ENCODE peak calls at places on chromosome X, in nine cellular contexts. One of them, this sample, is unnamed. For H3K4me1 and H3K36me3, the result is how much of the 10 kb centered on the place peaks cover.

GRCh38 chrX:107542500-107542899 is 85.8 kb upstream of the PRPS1 start:
- DNase-seq in thyroid gland: peak
- DNase-seq in naive thymus-derived CD4-positive, alpha-beta T cell: no peak
- DNase-seq in pancreas: no peak
- DNase-seq in tibial nerve: no peak
- DNase-seq in hepatocyte: peak
- DNase-seq in left lung: no peak
- DNase-seq in transverse colon: no peak
- DNase-seq in adrenal gland: no peak
- DNase-seq in this sample: no peak

GRCh38 chrX:49884290-49884862 is 5.1 kb downstream of the USP27X start:
- DNase-seq in tibial nerve: peak
- DNase-seq in thyroid gland: peak
- DNase-seq in naive thymus-derived CD4-positive, alpha-beta T cell: peak
- DNase-seq in pancreas: peak
- DNase-seq in hepatocyte: peak
- DNase-seq in left lung: peak
- DNase-seq in transverse colon: peak
- DNase-seq in adrenal gland: peak
- DNase-seq in this sample: peak

GRCh38 chrX:115563633-115564182 is 2.7 kb downstream of the PLS3 start:
- DNase-seq in pancreas: no peak
- DNase-seq in hepatocyte: no peak
- DNase-seq in tibial nerve: no peak
- DNase-seq in naive thymus-derived CD4-positive, alpha-beta T cell: no peak
- DNase-seq in thyroid gland: no peak
- DNase-seq in adrenal gland: no peak
- DNase-seq in transverse colon: no peak
- DNase-seq in left lung: no peak
- DNase-seq in this sample: no peak

GRCh38 chrX:20442597-20442996 is 175.9 kb upstream of the RPS6KA3 start:
- DNase-seq in left lung: peak
- DNase-seq in thyroid gland: peak
- DNase-seq in tibial nerve: peak
- DNase-seq in pancreas: peak
- DNase-seq in transverse colon: peak
- DNase-seq in adrenal gland: peak
- DNase-seq in naive thymus-derived CD4-positive, alpha-beta T cell: peak
- DNase-seq in hepatocyte: peak
- DNase-seq in this sample: no peak

GRCh38 chrX:72276478-72276953 is 532 bp downstream of the RPS4X start:
- DNase-seq in naive thymus-derived CD4-positive, alpha-beta T cell: no peak
- DNase-seq in hepatocyte: no peak
- DNase-seq in left lung: no peak
- DNase-seq in thyroid gland: no peak
- DNase-seq in tibial nerve: no peak
- DNase-seq in transverse colon: no peak
- DNase-seq in adrenal gland: no peak
- DNase-seq in pancreas: no peak
- DNase-seq in this sample: no peak

GRCh38 chrX:133746593-133746992 is 238.8 kb downstream of the GPC3 start:
- DNase-seq in adrenal gland: no peak
- DNase-seq in transverse colon: no peak
- DNase-seq in tibial nerve: no peak
- DNase-seq in pancreas: no peak
- DNase-seq in hepatocyte: no peak
- DNase-seq in left lung: no peak
- DNase-seq in naive thymus-derived CD4-positive, alpha-beta T cell: no peak
- DNase-seq in thyroid gland: no peak
- DNase-seq in this sample: no peak

GRCh38 chrX:153934473-153935325 is at the start of gene NAA10:
- DNase-seq in naive thymus-derived CD4-positive, alpha-beta T cell: peak
- DNase-seq in adrenal gland: peak
- DNase-seq in thyroid gland: peak
- DNase-seq in hepatocyte: peak
- DNase-seq in left lung: peak
- DNase-seq in transverse colon: peak
- DNase-seq in tibial nerve: no peak
- DNase-seq in pancreas: peak
- DNase-seq in this sample: peak

GRCh38 chrX:49166914-49167739 is 4.6 kb downstream of the MAGIX start:
- DNase-seq in left lung: peak
- DNase-seq in naive thymus-derived CD4-positive, alpha-beta T cell: peak
- DNase-seq in tibial nerve: peak
- DNase-seq in adrenal gland: peak
- DNase-seq in hepatocyte: peak
- DNase-seq in pancreas: peak
- DNase-seq in transverse colon: peak
- DNase-seq in thyroid gland: peak
- DNase-seq in this sample: peak

GRCh38 chrX:7330971-7331746 is 183.2 kb upstream of the PUDP start:
- DNase-seq in thyroid gland: peak
- DNase-seq in transverse colon: no peak
- DNase-seq in adrenal gland: peak
- DNase-seq in pancreas: no peak
- DNase-seq in left lung: no peak
- DNase-seq in hepatocyte: no peak
- DNase-seq in naive thymus-derived CD4-positive, alpha-beta T cell: no peak
- DNase-seq in tibial nerve: peak
- DNase-seq in this sample: no peak

GRCh38 chrX:80929251-80929650 is 119.6 kb upstream of the BRWD3 start:
- DNase-seq in left lung: no peak
- DNase-seq in pancreas: no peak
- DNase-seq in tibial nerve: no peak
- DNase-seq in adrenal gland: no peak
- DNase-seq in thyroid gland: no peak
- DNase-seq in hepatocyte: no peak
- DNase-seq in naive thymus-derived CD4-positive, alpha-beta T cell: no peak
- DNase-seq in transverse colon: no peak
- DNase-seq in this sample: no peak

GRCh38 chrX:13076176-13076956 is 31.9 kb upstream of the FAM9C start:
- DNase-seq in tibial nerve: no peak
- DNase-seq in transverse colon: no peak
- DNase-seq in pancreas: no peak
- DNase-seq in naive thymus-derived CD4-positive, alpha-beta T cell: no peak
- DNase-seq in adrenal gland: no peak
- DNase-seq in thyroid gland: no peak
- DNase-seq in left lung: no peak
- DNase-seq in hepatocyte: no peak
- DNase-seq in this sample: no peak
- H3K4me1 ChIP-seq in tibial nerve: under half
- H3K4me1 ChIP-seq in transverse colon: half or more
- H3K4me1 ChIP-seq in pancreas: under half
- H3K4me1 ChIP-seq in naive thymus-derived CD4-positive, alpha-beta T cell: half or more
- H3K4me1 ChIP-seq in adrenal gland: under half
- H3K4me1 ChIP-seq in thyroid gland: under half
- H3K4me1 ChIP-seq in left lung: half or more
- H3K4me1 ChIP-seq in hepatocyte: under half
- H3K4me1 ChIP-seq in this sample: under half

GRCh38 chrX:149495573-149496071 is 9.5 kb downstream of the IDS start:
- DNase-seq in thyroid gland: no peak
- DNase-seq in tibial nerve: no peak
- DNase-seq in pancreas: no peak
- DNase-seq in transverse colon: no peak
- DNase-seq in left lung: peak
- DNase-seq in hepatocyte: peak
- DNase-seq in naive thymus-derived CD4-positive, alpha-beta T cell: no peak
- DNase-seq in adrenal gland: no peak
- DNase-seq in this sample: peak

GRCh38 chrX:149497054-149497453 is 8.1 kb downstream of the IDS start:
- DNase-seq in adrenal gland: no peak
- DNase-seq in transverse colon: no peak
- DNase-seq in tibial nerve: no peak
- DNase-seq in thyroid gland: no peak
- DNase-seq in hepatocyte: no peak
- DNase-seq in pancreas: no peak
- DNase-seq in naive thymus-derived CD4-positive, alpha-beta T cell: no peak
- DNase-seq in left lung: no peak
- DNase-seq in this sample: no peak

GRCh38 chrX:149497626-149498025 is 7.5 kb downstream of the IDS start:
- DNase-seq in hepatocyte: no peak
- DNase-seq in adrenal gland: no peak
- DNase-seq in pancreas: no peak
- DNase-seq in tibial nerve: no peak
- DNase-seq in naive thymus-derived CD4-positive, alpha-beta T cell: no peak
- DNase-seq in left lung: no peak
- DNase-seq in thyroid gland: no peak
- DNase-seq in transverse colon: no peak
- DNase-seq in this sample: no peak

GRCh38 chrX:149498767-149499166 is 6.3 kb downstream of the IDS start:
- DNase-seq in transverse colon: no peak
- DNase-seq in pancreas: no peak
- DNase-seq in adrenal gland: no peak
- DNase-seq in hepatocyte: no peak
- DNase-seq in naive thymus-derived CD4-positive, alpha-beta T cell: no peak
- DNase-seq in left lung: no peak
- DNase-seq in thyroid gland: no peak
- DNase-seq in tibial nerve: no peak
- DNase-seq in this sample: no peak

DNA sequence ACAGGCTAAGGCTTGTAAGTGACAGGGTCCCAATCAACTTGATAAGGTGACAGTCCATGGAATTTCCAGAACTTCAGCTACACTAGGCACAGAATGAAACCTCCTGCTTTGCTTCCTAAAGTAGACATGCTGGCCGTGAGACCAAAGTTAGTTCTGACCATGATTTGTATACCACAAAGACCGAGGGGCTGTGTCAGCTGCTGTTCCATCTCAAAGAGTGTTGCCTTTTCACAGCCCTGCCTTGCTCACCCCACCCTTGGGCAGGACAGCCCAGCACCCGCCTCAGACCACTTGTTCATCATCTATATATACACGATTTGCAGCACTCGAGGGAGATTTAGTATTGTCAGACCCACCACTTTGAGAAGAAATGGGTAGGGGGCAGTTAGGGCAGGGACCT is 5.3 kb downstream of the IDS start:
- DNase-seq in adrenal gland: no peak
- DNase-seq in pancreas: no peak
- DNase-seq in transverse colon: no peak
- DNase-seq in tibial nerve: no peak
- DNase-seq in naive thymus-derived CD4-positive, alpha-beta T cell: no peak
- DNase-seq in hepatocyte: no peak
- DNase-seq in left lung: no peak
- DNase-seq in thyroid gland: no peak
- DNase-seq in this sample: no peak
- H3K36me3 ChIP-seq in adrenal gland: under half
- H3K36me3 ChIP-seq in pancreas: under half
- H3K36me3 ChIP-seq in transverse colon: under half
- H3K36me3 ChIP-seq in tibial nerve: half or more
- H3K36me3 ChIP-seq in naive thymus-derived CD4-positive, alpha-beta T cell: under half
- H3K36me3 ChIP-seq in hepatocyte: under half
- H3K36me3 ChIP-seq in left lung: under half
- H3K36me3 ChIP-seq in thyroid gland: under half
- H3K36me3 ChIP-seq in this sample: under half

GRCh38 chrX:68841251-68842049 is 12.6 kb downstream of the EFNB1 start:
- DNase-seq in adrenal gland: no peak
- DNase-seq in pancreas: peak
- DNase-seq in thyroid gland: peak
- DNase-seq in left lung: no peak
- DNase-seq in hepatocyte: no peak
- DNase-seq in tibial nerve: no peak
- DNase-seq in naive thymus-derived CD4-positive, alpha-beta T cell: no peak
- DNase-seq in transverse colon: peak
- DNase-seq in this sample: no peak

GRCh38 chrX:68840256-68840655 is 11.4 kb downstream of the EFNB1 start:
- DNase-seq in transverse colon: peak
- DNase-seq in adrenal gland: no peak
- DNase-seq in thyroid gland: no peak
- DNase-seq in pancreas: no peak
- DNase-seq in left lung: no peak
- DNase-seq in hepatocyte: no peak
- DNase-seq in tibial nerve: no peak
- DNase-seq in naive thymus-derived CD4-positive, alpha-beta T cell: no peak
- DNase-seq in this sample: no peak

GRCh38 chrX:68843992-68844391 is 15.2 kb downstream of the EFNB1 start:
- DNase-seq in thyroid gland: no peak
- DNase-seq in transverse colon: no peak
- DNase-seq in pancreas: no peak
- DNase-seq in left lung: no peak
- DNase-seq in naive thymus-derived CD4-positive, alpha-beta T cell: no peak
- DNase-seq in adrenal gland: no peak
- DNase-seq in hepatocyte: no peak
- DNase-seq in tibial nerve: no peak
- DNase-seq in this sample: no peak

GRCh38 chrX:68842781-68843581 is 14.2 kb downstream of the EFNB1 start:
- DNase-seq in naive thymus-derived CD4-positive, alpha-beta T cell: no peak
- DNase-seq in transverse colon: peak
- DNase-seq in pancreas: no peak
- DNase-seq in left lung: no peak
- DNase-seq in thyroid gland: peak
- DNase-seq in hepatocyte: no peak
- DNase-seq in adrenal gland: no peak
- DNase-seq in tibial nerve: no peak
- DNase-seq in this sample: no peak

GRCh38 chrX:68842351-68842750 is 13.5 kb downstream of the EFNB1 start:
- DNase-seq in pancreas: no peak
- DNase-seq in adrenal gland: no peak
- DNase-seq in hepatocyte: no peak
- DNase-seq in transverse colon: peak
- DNase-seq in tibial nerve: no peak
- DNase-seq in naive thymus-derived CD4-positive, alpha-beta T cell: no peak
- DNase-seq in left lung: no peak
- DNase-seq in thyroid gland: no peak
- DNase-seq in this sample: no peak
- H3K4me1 ChIP-seq in pancreas: under half
- H3K4me1 ChIP-seq in adrenal gland: under half
- H3K4me1 ChIP-seq in hepatocyte: under half
- H3K4me1 ChIP-seq in transverse colon: under half
- H3K4me1 ChIP-seq in tibial nerve: under half
- H3K4me1 ChIP-seq in naive thymus-derived CD4-positive, alpha-beta T cell: under half
- H3K4me1 ChIP-seq in left lung: under half
- H3K4me1 ChIP-seq in thyroid gland: under half
- H3K4me1 ChIP-seq in this sample: under half

GRCh38 chrX:129661369-129661768 is 6.6 kb upstream of the APLN start:
- DNase-seq in adrenal gland: no peak
- DNase-seq in naive thymus-derived CD4-positive, alpha-beta T cell: no peak
- DNase-seq in thyroid gland: no peak
- DNase-seq in pancreas: no peak
- DNase-seq in left lung: no peak
- DNase-seq in transverse colon: no peak
- DNase-seq in tibial nerve: no peak
- DNase-seq in hepatocyte: no peak
- DNase-seq in this sample: no peak

GRCh38 chrX:129659137-129659536 is 4.4 kb upstream of the APLN start:
- DNase-seq in thyroid gland: no peak
- DNase-seq in hepatocyte: no peak
- DNase-seq in adrenal gland: no peak
- DNase-seq in pancreas: no peak
- DNase-seq in left lung: no peak
- DNase-seq in tibial nerve: no peak
- DNase-seq in transverse colon: no peak
- DNase-seq in naive thymus-derived CD4-positive, alpha-beta T cell: no peak
- DNase-seq in this sample: no peak

GRCh38 chrX:129659861-129660260 is 5.1 kb upstream of the APLN start:
- DNase-seq in thyroid gland: no peak
- DNase-seq in left lung: no peak
- DNase-seq in tibial nerve: no peak
- DNase-seq in adrenal gland: no peak
- DNase-seq in pancreas: no peak
- DNase-seq in naive thymus-derived CD4-positive, alpha-beta T cell: no peak
- DNase-seq in hepatocyte: no peak
- DNase-seq in transverse colon: no peak
- DNase-seq in this sample: no peak

GRCh38 chrX:129655547-129656248 is 942 bp upstream of the APLN start:
- DNase-seq in transverse colon: no peak
- DNase-seq in left lung: no peak
- DNase-seq in thyroid gland: no peak
- DNase-seq in tibial nerve: no peak
- DNase-seq in pancreas: no peak
- DNase-seq in hepatocyte: no peak
- DNase-seq in adrenal gland: no peak
- DNase-seq in naive thymus-derived CD4-positive, alpha-beta T cell: no peak
- DNase-seq in this sample: no peak

GRCh38 chrX:129658429-129658828 is 3.7 kb upstream of the APLN start:
- DNase-seq in pancreas: no peak
- DNase-seq in left lung: no peak
- DNase-seq in hepatocyte: no peak
- DNase-seq in adrenal gland: no peak
- DNase-seq in transverse colon: no peak
- DNase-seq in tibial nerve: no peak
- DNase-seq in thyroid gland: no peak
- DNase-seq in naive thymus-derived CD4-positive, alpha-beta T cell: no peak
- DNase-seq in this sample: no peak
- H3K36me3 ChIP-seq in pancreas: under half
- H3K36me3 ChIP-seq in left lung: under half
- H3K36me3 ChIP-seq in hepatocyte: under half
- H3K36me3 ChIP-seq in adrenal gland: under half
- H3K36me3 ChIP-seq in transverse colon: under half
- H3K36me3 ChIP-seq in tibial nerve: under half
- H3K36me3 ChIP-seq in thyroid gland: under half
- H3K36me3 ChIP-seq in naive thymus-derived CD4-positive, alpha-beta T cell: under half
- H3K36me3 ChIP-seq in this sample: under half